ENCODE peak calls at places on chromosomes 7 and 10, in five cellular contexts. One of them, this sample, is unnamed.

GRCh38 chr10:96357038-96357620 is 1.7 kb downstream of the OPALIN start:
- DNase-seq in GM13976: no peak
- DNase-seq in epithelial cell of esophagus: no peak
- DNase-seq in cardiac fibroblast: no peak
- DNase-seq in hepatocyte: no peak
- DNase-seq in this sample: no peak

GRCh38 chr10:112526906-112527305 is 79.9 kb downstream of the VTI1A start:
- DNase-seq in GM13976: no peak
- DNase-seq in hepatocyte: no peak
- DNase-seq in cardiac fibroblast: no peak
- DNase-seq in epithelial cell of esophagus: no peak
- DNase-seq in this sample: no peak

GRCh38 chr10:59562126-59562525 is 147.5 kb downstream of the SLC16A9 start:
- DNase-seq in cardiac fibroblast: no peak
- DNase-seq in epithelial cell of esophagus: no peak
- DNase-seq in GM13976: no peak
- DNase-seq in hepatocyte: no peak
- DNase-seq in this sample: no peak

GRCh38 chr7:25496394-25497103 is 268.3 kb upstream of the NPVF start:
- DNase-seq in cardiac fibroblast: no peak
- DNase-seq in GM13976: peak; percentile 36
- DNase-seq in hepatocyte: no peak
- DNase-seq in epithelial cell of esophagus: no peak
- DNase-seq in this sample: no peak

GRCh38 chr7:139769066-139769465 is 8.7 kb downstream of the HIPK2 start:
- DNase-seq in hepatocyte: no peak
- DNase-seq in epithelial cell of esophagus: no peak
- DNase-seq in GM13976: no peak
- DNase-seq in cardiac fibroblast: no peak
- DNase-seq in this sample: no peak

GRCh38 chr7:117229350-117229749 is 93.5 kb downstream of the WNT2 start:
- DNase-seq in cardiac fibroblast: peak; percentile 21
- DNase-seq in GM13976: no peak
- DNase-seq in epithelial cell of esophagus: no peak
- DNase-seq in hepatocyte: peak; percentile 26
- DNase-seq in this sample: no peak

GRCh38 chr10:98460837-98461499 is 14.2 kb upstream of the HPS1 start:
- DNase-seq in GM13976: no peak
- DNase-seq in epithelial cell of esophagus: peak; percentile 91
- DNase-seq in hepatocyte: peak; percentile 92
- DNase-seq in cardiac fibroblast: peak; percentile 87
- DNase-seq in this sample: no peak

GRCh38 chr7:17301491-17302101 is 3.1 kb downstream of the AHR start:
- DNase-seq in cardiac fibroblast: peak; percentile 70
- DNase-seq in GM13976: no peak
- DNase-seq in hepatocyte: peak; percentile 69
- DNase-seq in epithelial cell of esophagus: peak; percentile 60
- DNase-seq in this sample: no peak

GRCh38 chr7:75716992-75717626 is 21.6 kb downstream of the HIP1 start:
- DNase-seq in epithelial cell of esophagus: peak; percentile 67
- DNase-seq in hepatocyte: no peak
- DNase-seq in GM13976: no peak
- DNase-seq in cardiac fibroblast: peak; percentile 36
- DNase-seq in this sample: no peak

GRCh38 chr7:84144480-84144879 is 50.1 kb downstream of the SEMA3A start:
- DNase-seq in cardiac fibroblast: no peak
- DNase-seq in hepatocyte: no peak
- DNase-seq in GM13976: no peak
- DNase-seq in epithelial cell of esophagus: peak; percentile 16
- DNase-seq in this sample: no peak

GRCh38 chr7:585229-585711 is 65.6 kb upstream of the PDGFA start:
- DNase-seq in epithelial cell of esophagus: no peak
- DNase-seq in hepatocyte: no peak
- DNase-seq in GM13976: peak; percentile 80
- DNase-seq in cardiac fibroblast: peak; percentile 42
- DNase-seq in this sample: no peak

GRCh38 chr7:136359333-136359903 is 382.3 kb upstream of the MTPN start:
- DNase-seq in cardiac fibroblast: no peak
- DNase-seq in GM13976: peak; percentile 2
- DNase-seq in hepatocyte: no peak
- DNase-seq in epithelial cell of esophagus: no peak
- DNase-seq in this sample: no peak

GRCh38 chr10:36441557-36441956 is 683.8 kb upstream of the ANKRD30A start:
- DNase-seq in GM13976: no peak
- DNase-seq in hepatocyte: peak; percentile 18
- DNase-seq in epithelial cell of esophagus: peak; percentile 5
- DNase-seq in cardiac fibroblast: peak; percentile 76
- DNase-seq in this sample: no peak

GRCh38 chr7:133977409-133978274 is 149.5 kb upstream of the LRGUK start:
- DNase-seq in hepatocyte: no peak
- DNase-seq in GM13976: no peak
- DNase-seq in epithelial cell of esophagus: no peak
- DNase-seq in cardiac fibroblast: no peak
- DNase-seq in this sample: no peak

GRCh38 chr7:130070900-130071622 is 727 bp downstream of the KLHDC10 start:
- DNase-seq in cardiac fibroblast: peak; percentile 41
- DNase-seq in epithelial cell of esophagus: peak; percentile 40
- DNase-seq in GM13976: no peak
- DNase-seq in hepatocyte: peak; percentile 19
- DNase-seq in this sample: no peak

GRCh38 chr7:24025094-24025493 is 258.9 kb upstream of the NPY start:
- DNase-seq in GM13976: no peak
- DNase-seq in hepatocyte: no peak
- DNase-seq in cardiac fibroblast: no peak
- DNase-seq in epithelial cell of esophagus: peak; percentile 2
- DNase-seq in this sample: no peak

GRCh38 chr7:35250941-35251340 is 3.0 kb downstream of the TBX20 start:
- DNase-seq in GM13976: no peak
- DNase-seq in hepatocyte: no peak
- DNase-seq in cardiac fibroblast: no peak
- DNase-seq in epithelial cell of esophagus: no peak
- DNase-seq in this sample: no peak

GRCh38 chr7:100595188-100595587 is 7.0 kb upstream of the PCOLCE start:
- DNase-seq in hepatocyte: no peak
- DNase-seq in epithelial cell of esophagus: no peak
- DNase-seq in cardiac fibroblast: no peak
- DNase-seq in GM13976: no peak
- DNase-seq in this sample: no peak

GRCh38 chr10:73232887-73233286 is 14.2 kb downstream of the DNAJC9 start:
- DNase-seq in hepatocyte: no peak
- DNase-seq in epithelial cell of esophagus: no peak
- DNase-seq in cardiac fibroblast: no peak
- DNase-seq in GM13976: no peak
- DNase-seq in this sample: no peak

GRCh38 chr10:60399343-60399742 is 9.7 kb upstream of the ANK3 start:
- DNase-seq in GM13976: no peak
- DNase-seq in epithelial cell of esophagus: peak; percentile 67
- DNase-seq in cardiac fibroblast: no peak
- DNase-seq in hepatocyte: no peak
- DNase-seq in this sample: no peak

GRCh38 chr7:47143344-47143743 is 438.6 kb downstream of the TNS3 start:
- DNase-seq in hepatocyte: no peak
- DNase-seq in epithelial cell of esophagus: no peak
- DNase-seq in GM13976: no peak
- DNase-seq in cardiac fibroblast: peak; percentile 64
- DNase-seq in this sample: no peak

GRCh38 chr7:106565428-106565827 is 95.5 kb downstream of the CCDC71L start:
- DNase-seq in epithelial cell of esophagus: no peak
- DNase-seq in GM13976: no peak
- DNase-seq in hepatocyte: no peak
- DNase-seq in cardiac fibroblast: no peak
- DNase-seq in this sample: no peak

GRCh38 chr10:92239185-92239599 is 51.7 kb downstream of the CPEB3 start:
- DNase-seq in GM13976: no peak
- DNase-seq in epithelial cell of esophagus: no peak
- DNase-seq in hepatocyte: no peak
- DNase-seq in cardiac fibroblast: peak; percentile 9
- DNase-seq in this sample: no peak

GRCh38 chr10:17217661-17218306 is 10.3 kb upstream of the VIM start:
- DNase-seq in cardiac fibroblast: peak; percentile 51
- DNase-seq in hepatocyte: no peak
- DNase-seq in epithelial cell of esophagus: peak; percentile 24
- DNase-seq in GM13976: no peak
- DNase-seq in this sample: no peak

GRCh38 chr10:29618341-29619171 is 16.2 kb downstream of the SVIL start:
- DNase-seq in cardiac fibroblast: peak; percentile 41
- DNase-seq in epithelial cell of esophagus: peak; percentile 64
- DNase-seq in GM13976: no peak
- DNase-seq in hepatocyte: peak; percentile 68
- DNase-seq in this sample: no peak

GRCh38 chr10:7475046-7475860 is 64.4 kb upstream of the SFMBT2 start:
- DNase-seq in cardiac fibroblast: peak; percentile 3
- DNase-seq in hepatocyte: no peak
- DNase-seq in GM13976: no peak
- DNase-seq in epithelial cell of esophagus: no peak
- DNase-seq in this sample: no peak

GRCh38 chr10:131574707-131575430 is 263.3 kb upstream of the TCERG1L start:
- DNase-seq in GM13976: no peak
- DNase-seq in hepatocyte: no peak
- DNase-seq in cardiac fibroblast: no peak
- DNase-seq in epithelial cell of esophagus: no peak
- DNase-seq in this sample: no peak

GRCh38 chr7:154364156-154364555 is 312.0 kb downstream of the DPP6 start:
- DNase-seq in epithelial cell of esophagus: no peak
- DNase-seq in GM13976: no peak
- DNase-seq in hepatocyte: no peak
- DNase-seq in cardiac fibroblast: no peak
- DNase-seq in this sample: no peak

GRCh38 chr7:121530251-121531174 is 134.4 kb upstream of the FAM3C start:
- DNase-seq in GM13976: peak; percentile 41
- DNase-seq in cardiac fibroblast: peak; percentile 97
- DNase-seq in epithelial cell of esophagus: peak; percentile 96
- DNase-seq in hepatocyte: peak; percentile 37
- DNase-seq in this sample: peak; percentile 60
- TF ChIP-seq CTCF in GM13976: no peak
- TF ChIP-seq CTCF in cardiac fibroblast: no peak
- TF ChIP-seq CTCF in epithelial cell of esophagus: no peak
- TF ChIP-seq CTCF in hepatocyte: no peak
- TF ChIP-seq CTCF in this sample: no peak

GRCh38 chr10:117462424-117462792 is 80.1 kb upstream of the EMX2 start:
- DNase-seq in hepatocyte: peak; percentile 35
- DNase-seq in epithelial cell of esophagus: no peak
- DNase-seq in cardiac fibroblast: peak; percentile 22
- DNase-seq in GM13976: no peak
- DNase-seq in this sample: no peak
- TF ChIP-seq CTCF in hepatocyte: peak; percentile 22
- TF ChIP-seq CTCF in epithelial cell of esophagus: peak; percentile 14
- TF ChIP-seq CTCF in cardiac fibroblast: peak; percentile 22
- TF ChIP-seq CTCF in GM13976: no peak
- TF ChIP-seq CTCF in this sample: peak; percentile 12

GRCh38 chr7:122407195-122407594 is 102.6 kb upstream of the FEZF1 start:
- DNase-seq in GM13976: no peak
- DNase-seq in hepatocyte: no peak
- DNase-seq in epithelial cell of esophagus: no peak
- DNase-seq in cardiac fibroblast: no peak
- DNase-seq in this sample: no peak

GRCh38 chr7:122397381-122397780 is 92.8 kb upstream of the FEZF1 start:
- DNase-seq in hepatocyte: no peak
- DNase-seq in cardiac fibroblast: no peak
- DNase-seq in GM13976: no peak
- DNase-seq in epithelial cell of esophagus: no peak
- DNase-seq in this sample: no peak

GRCh38 chr7:122402235-122402634 is 97.7 kb upstream of the FEZF1 start:
- DNase-seq in epithelial cell of esophagus: no peak
- DNase-seq in cardiac fibroblast: no peak
- DNase-seq in hepatocyte: no peak
- DNase-seq in GM13976: no peak
- DNase-seq in this sample: no peak

GRCh38 chr7:122403113-122403512 is 98.6 kb upstream of the FEZF1 start:
- DNase-seq in epithelial cell of esophagus: no peak
- DNase-seq in hepatocyte: no peak
- DNase-seq in GM13976: no peak
- DNase-seq in cardiac fibroblast: no peak
- DNase-seq in this sample: no peak
- TF ChIP-seq CTCF in epithelial cell of esophagus: no peak
- TF ChIP-seq CTCF in hepatocyte: no peak
- TF ChIP-seq CTCF in GM13976: no peak
- TF ChIP-seq CTCF in cardiac fibroblast: no peak
- TF ChIP-seq CTCF in this sample: no peak

GRCh38 chr7:27627146-27627545 is 35.5 kb downstream of the HIBADH start:
- DNase-seq in hepatocyte: no peak
- DNase-seq in cardiac fibroblast: no peak
- DNase-seq in GM13976: no peak
- DNase-seq in epithelial cell of esophagus: no peak
- DNase-seq in this sample: no peak

GRCh38 chr7:27635728-27636127 is 27.0 kb downstream of the HIBADH start:
- DNase-seq in epithelial cell of esophagus: no peak
- DNase-seq in cardiac fibroblast: no peak
- DNase-seq in GM13976: no peak
- DNase-seq in hepatocyte: no peak
- DNase-seq in this sample: no peak

GRCh38 chr7:27633062-27633461 is 29.6 kb downstream of the HIBADH start:
- DNase-seq in GM13976: no peak
- DNase-seq in cardiac fibroblast: no peak
- DNase-seq in epithelial cell of esophagus: no peak
- DNase-seq in hepatocyte: no peak
- DNase-seq in this sample: no peak

GRCh38 chr7:27634892-27635538 is 27.7 kb downstream of the HIBADH start:
- DNase-seq in epithelial cell of esophagus: no peak
- DNase-seq in hepatocyte: no peak
- DNase-seq in cardiac fibroblast: no peak
- DNase-seq in GM13976: no peak
- DNase-seq in this sample: no peak

DNA sequence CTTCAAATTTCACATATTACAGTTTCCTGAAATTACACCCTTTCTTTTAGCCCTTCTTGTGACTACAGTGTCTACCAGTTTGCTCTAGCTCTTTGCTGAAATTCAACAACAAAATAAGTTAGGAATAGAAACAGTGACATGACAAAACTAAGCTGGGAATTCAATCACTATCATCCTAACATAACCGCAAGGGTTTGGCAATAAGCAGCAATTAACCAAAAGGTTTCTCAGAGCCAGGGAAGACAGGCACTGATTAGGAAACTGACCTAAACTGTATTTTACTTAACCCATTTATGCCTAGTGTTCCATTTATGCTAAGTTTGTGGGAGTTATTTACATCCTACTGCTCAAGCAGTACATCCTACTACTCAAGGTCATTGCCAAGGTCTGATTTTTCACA is 31.3 kb downstream of the HIBADH start:
- DNase-seq in epithelial cell of esophagus: no peak
- DNase-seq in GM13976: no peak
- DNase-seq in hepatocyte: no peak
- DNase-seq in cardiac fibroblast: peak; percentile 64
- DNase-seq in this sample: no peak
- TF ChIP-seq CTCF in epithelial cell of esophagus: no peak
- TF ChIP-seq CTCF in GM13976: no peak
- TF ChIP-seq CTCF in hepatocyte: no peak
- TF ChIP-seq CTCF in cardiac fibroblast: no peak
- TF ChIP-seq CTCF in this sample: no peak

GRCh38 chr10:129513312-129513711 is 46.3 kb downstream of the MGMT start:
- DNase-seq in hepatocyte: no peak
- DNase-seq in GM13976: no peak
- DNase-seq in epithelial cell of esophagus: no peak
- DNase-seq in cardiac fibroblast: no peak
- DNase-seq in this sample: no peak
- TF ChIP-seq CTCF in hepatocyte: peak; percentile 2
- TF ChIP-seq CTCF in GM13976: no peak
- TF ChIP-seq CTCF in epithelial cell of esophagus: no peak
- TF ChIP-seq CTCF in cardiac fibroblast: no peak
- TF ChIP-seq CTCF in this sample: peak; percentile 18

This sample was measured in RWPE2.